ENCODE peak calls at places on chromosomes 16 and 17, in ten cellular contexts. O is tibial nerve; U is upper lobe of right lung; X is ovary; N is CD4-positive, alpha-beta T cell; V is psoas muscle; K is EH; G is prostate gland; P is CD8-positive, alpha-beta T cell; S is stimulated activated CD4-positive, alpha-beta T cell treated with anti-CD3 and anti-CD28 coated beads, Interleukin-1b, Interleukin-23, amount 100 ng/mL, for 24 hours. R is an unnamed sample.
A peak's percentile ranks its signal among the peaks of the same experiment; 100 is the strongest.

GRCh38 chr17:61832463-61832862 is 30.9 kb downstream of the BRIP1 start:
- DNase-seq in O (no peak), U (no peak), X (no peak), N (no peak), V (no peak), K (no peak), G (no peak), P (no peak), S (no peak), R (no peak)

GRCh38 chr17:44376124-44376523 is 12.5 kb upstream of the FAM171A2 start:
- DNase-seq in O (no peak), U (no peak), X (peak; percentile 59), N (no peak), V (no peak), K (peak; percentile 35), G (no peak), P (no peak), S (no peak), R (no peak)

GRCh38 chr16:27736431-27736830 is 186.5 kb downstream of the KATNIP start:
- DNase-seq in O (no peak), U (no peak), X (no peak), N (no peak), V (peak; percentile 42), K (no peak), G (no peak), P (no peak), S (no peak), R (no peak)

GRCh38 chr16:72872966-72873365 is 175.0 kb downstream of the ZFHX3 start:
- DNase-seq in O (no peak), U (no peak), X (no peak), N (no peak), V (no peak), K (no peak), G (no peak), P (no peak), S (no peak), R (no peak)

GRCh38 chr16:397135-397661 is at the start of gene NME4:
- DNase-seq in O (no peak), U (peak; percentile 67), X (peak; percentile 59), N (no peak), V (no peak), K (peak; percentile 50), G (no peak), P (no peak), S (no peak), R (no peak)

GRCh38 chr16:21001262-21001661 is 100.7 kb downstream of the LYRM1 start:
- DNase-seq in O (no peak), U (no peak), X (no peak), N (no peak), V (no peak), K (peak; percentile 40), G (no peak), P (no peak), S (no peak), R (no peak)

GRCh38 chr17:16584273-16584995 is 15.4 kb upstream of the ZNF287 start:
- DNase-seq in O (peak; percentile 90), U (peak; percentile 97), X (peak; percentile 91), N (peak; percentile 92), V (peak; percentile 97), K (peak; percentile 88), G (peak; percentile 87), P (peak; percentile 94), S (peak; percentile 90), R (peak; percentile 64)

GRCh38 chr16:81630632-81631026 is 148.5 kb upstream of the PLCG2 start:
- DNase-seq in O (no peak), U (no peak), X (no peak), N (no peak), V (no peak), K (no peak), G (no peak), P (no peak), S (no peak), R (no peak)

GRCh38 chr17:67503184-67503583 is 126.1 kb downstream of the PITPNC1 start:
- DNase-seq in O (no peak), U (no peak), X (no peak), N (no peak), V (no peak), K (peak; percentile 21), G (no peak), P (no peak), S (no peak), R (no peak)

GRCh38 chr17:73189417-73190099 is 3.3 kb upstream of the COG1 start:
- DNase-seq in O (no peak), U (no peak), X (no peak), N (no peak), V (no peak), K (peak; percentile 67), G (peak; percentile 47), P (no peak), S (no peak), R (no peak)

GRCh38 chr16:67015317-67015731 is 13.6 kb upstream of the CBFB start:
- DNase-seq in O (no peak), U (peak; percentile 57), X (no peak), N (no peak), V (no peak), K (no peak), G (no peak), P (no peak), S (no peak), R (no peak)

GRCh38 chr17:82813299-82814051 is 26.3 kb downstream of the ZNF750 start:
- DNase-seq in O (no peak), U (no peak), X (peak; percentile 13), N (no peak), V (no peak), K (no peak), G (no peak), P (no peak), S (no peak), R (no peak)

GRCh38 chr16:54317306-54317705 is 30.7 kb upstream of the IRX3 start:
- DNase-seq in O (no peak), U (no peak), X (no peak), N (no peak), V (no peak), K (no peak), G (no peak), P (no peak), S (no peak), R (no peak)

R was measured in thoracic aorta.